ENCODE peak calls at places on chromosomes 2 and 18, in seven cellular contexts. N is neural progenitor cell, L is astrocyte, C is mesenchymal stem cell, U is HCT116, V is neuronal stem cell, Y is K562. P is an unnamed sample.

GRCh38 chr18:3153107-3153704 is 66.6 kb downstream of the MYOM1 start:
- DNase-seq in N (no peak), L (no peak), C (no peak), U (no peak), V (no peak), Y (no peak), P (no peak)

GRCh38 chr2:216989335-216990129 is 129.7 kb upstream of the TNP1 start:
- DNase-seq in N (no peak), L (peak; percentile 30), C (no peak), U (no peak), V (no peak), Y (no peak), P (no peak)

GRCh38 chr18:36294031-36294430 is 3.5 kb upstream of the FHOD3 start:
- DNase-seq in N (no peak), L (peak; percentile 53), C (no peak), U (no peak), V (no peak), Y (no peak), P (no peak)

GRCh38 chr18:34801769-34802168 is 91.7 kb downstream of the DTNA start:
- DNase-seq in N (no peak), L (peak; percentile 75), C (peak; percentile 83), U (no peak), V (no peak), Y (no peak), P (no peak)

GRCh38 chr2:148540022-148540421 is 104.5 kb upstream of the EPC2 start:
- DNase-seq in N (no peak), L (no peak), C (no peak), U (no peak), V (no peak), Y (no peak), P (no peak)

GRCh38 chr2:239516954-239517305 is 116.1 kb upstream of the HDAC4 start:
- DNase-seq in N (no peak), L (no peak), C (no peak), U (no peak), V (no peak), Y (no peak), P (no peak)

GRCh38 chr18:1014951-1015627 is 110.4 kb downstream of the ADCYAP1 start:
- DNase-seq in N (peak; percentile 45), L (peak; percentile 79), C (no peak), U (no peak), V (no peak), Y (no peak), P (no peak)

GRCh38 chr2:193973781-193974180 is 1683.2 kb upstream of the SLC39A10 start:
- DNase-seq in N (no peak), L (no peak), C (no peak), U (no peak), V (no peak), Y (no peak), P (no peak)

DNA sequence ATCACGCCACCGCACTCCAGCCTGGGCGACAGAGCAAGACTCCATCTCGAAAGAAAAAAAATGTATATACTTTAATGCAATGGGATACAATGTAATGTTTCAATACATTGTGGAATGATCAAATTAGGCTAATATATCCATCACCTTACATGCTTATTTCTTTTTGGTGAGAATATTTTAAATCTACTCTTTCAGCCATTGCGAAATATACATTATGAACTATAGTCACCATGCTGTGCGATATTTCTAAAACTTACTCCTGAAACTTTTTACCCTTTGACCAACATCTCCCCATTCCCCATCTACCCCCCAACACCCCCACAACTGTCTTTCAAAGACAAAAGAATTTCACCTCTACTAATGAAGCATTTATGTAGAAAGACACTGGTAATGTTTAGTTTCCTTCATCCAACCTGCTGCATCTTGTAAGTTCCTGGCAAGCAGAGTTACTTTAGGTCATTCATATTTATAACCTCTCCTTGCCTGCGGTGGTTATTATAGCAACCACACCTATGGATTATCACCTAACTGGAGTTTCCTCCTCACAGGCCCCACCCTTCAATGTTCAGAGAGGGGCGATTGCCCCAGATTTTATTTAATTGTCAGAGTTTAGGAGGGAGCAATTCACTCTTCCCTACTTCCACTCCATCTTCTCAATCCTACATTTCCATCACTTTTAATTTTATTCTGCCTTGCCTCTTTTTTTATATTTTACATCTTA is 1.2 kb upstream of the ME2 start:
- DNase-seq in N (no peak), L (no peak), C (no peak), U (no peak), V (no peak), Y (no peak), P (no peak)
- H3K9ac ChIP-seq in N (no peak overlapping the region), L (peak overlapping the region; percentile 92), C (peak overlapping the region; percentile 92), U (peak overlapping the region; percentile 73), V (no peak overlapping the region), Y (no peak overlapping the region), P (peak overlapping the region; percentile 94)

DNA sequence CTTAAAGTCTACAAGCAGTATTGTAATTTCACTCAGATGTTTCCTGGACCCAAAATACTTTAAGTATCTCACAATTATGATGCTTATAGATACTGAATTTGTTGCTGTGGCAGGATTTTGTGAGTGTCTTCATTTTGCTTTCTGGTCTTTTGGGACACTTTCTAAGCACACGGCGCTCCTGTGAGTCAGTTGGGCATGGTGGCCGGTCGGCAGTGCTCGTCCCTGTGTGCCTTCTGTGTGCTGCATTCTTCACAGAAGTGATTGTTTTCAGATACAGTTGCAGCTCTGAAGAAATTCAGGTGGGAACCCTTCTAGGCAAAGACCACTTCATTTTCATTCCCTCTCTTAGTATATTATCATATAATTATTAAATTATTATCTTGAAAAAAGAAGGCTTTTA is 273.3 kb downstream of the ZNF407 start:
- DNase-seq in N (no peak), L (no peak), C (no peak), U (no peak), V (no peak), Y (no peak), P (no peak)
- H2AFZ ChIP-seq in N (no peak overlapping the region), L (no peak overlapping the region), C (no peak overlapping the region), U (no peak overlapping the region), V (no peak overlapping the region), Y (no peak overlapping the region), P (no peak overlapping the region)

DNA sequence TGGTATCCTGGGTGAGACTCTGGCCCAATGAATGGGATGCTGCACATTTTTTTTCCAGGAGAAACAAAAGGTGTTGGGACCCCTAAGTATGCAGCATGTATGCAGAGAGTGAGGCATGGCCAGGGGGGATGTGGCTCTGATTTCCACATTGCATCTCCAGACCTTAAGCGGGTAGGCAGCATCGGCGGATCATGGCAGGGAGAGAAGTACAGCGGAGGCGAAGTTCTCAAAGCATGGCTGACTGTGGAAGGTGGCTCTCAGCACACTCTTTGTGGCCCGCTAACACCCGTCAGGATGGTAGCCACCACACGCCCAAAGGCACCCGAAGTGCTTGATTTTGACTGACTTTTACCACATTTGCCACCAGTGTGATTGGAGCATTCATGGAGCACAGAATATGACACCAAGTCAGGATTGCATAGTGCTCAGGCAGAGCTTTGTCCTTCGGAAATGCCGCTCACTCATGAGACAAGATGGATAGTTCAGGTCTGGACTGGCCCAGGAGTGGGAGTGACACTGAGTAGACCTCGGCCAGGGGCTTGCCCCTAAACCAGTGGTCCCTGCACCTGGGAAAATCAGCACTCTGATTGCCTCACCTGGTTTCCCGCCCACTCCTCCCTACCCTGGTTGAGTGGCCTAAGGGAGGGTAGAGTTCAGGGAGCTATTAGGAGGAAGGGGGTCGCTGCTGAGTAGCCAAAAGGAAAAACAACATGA is 14.2 kb downstream of the INPP4A start:
- DNase-seq in N (no peak), L (no peak), C (no peak), U (no peak), V (no peak), Y (no peak), P (no peak)
- H3K4me1 ChIP-seq in N (peaks cover 8% of the 10 kb centered on the region), L (peaks cover 3% of the 10 kb centered on the region), C (peaks cover 10% of the 10 kb centered on the region), U (peaks cover 44% of the 10 kb centered on the region), V (peaks cover 10% of the 10 kb centered on the region), Y (peaks cover 38% of the 10 kb centered on the region), P (peaks cover 44% of the 10 kb centered on the region)

GRCh38 chr2:96117701-96118588 is 1.6 kb upstream of the ADRA2B start:
- DNase-seq in N (peak; percentile 25), L (no peak), C (no peak), U (no peak), V (no peak), Y (peak; percentile 60), P (peak; percentile 66)

GRCh38 chr2:96114903-96115581 is 1.3 kb downstream of the ADRA2B start:
- DNase-seq in N (no peak), L (no peak), C (no peak), U (no peak), V (no peak), Y (no peak), P (no peak)

GRCh38 chr2:96116879-96117533 is 635 bp upstream of the ADRA2B start:
- DNase-seq in N (peak; percentile 88), L (no peak), C (peak; percentile 22), U (no peak), V (peak; percentile 64), Y (peak; percentile 93), P (peak; percentile 81)

GRCh38 chr2:96115631-96116423 is 544 bp downstream of the ADRA2B start:
- DNase-seq in N (no peak), L (no peak), C (no peak), U (no peak), V (no peak), Y (no peak), P (no peak)

GRCh38 chr2:96116424-96116878 is at the start of gene ADRA2B:
- DNase-seq in N (peak; percentile 91), L (no peak), C (peak; percentile 30), U (peak; percentile 47), V (peak; percentile 71), Y (peak; percentile 94), P (peak; percentile 66)
- H3K9ac ChIP-seq in N (no peak within 1 kb of the TSS), L (no peak within 1 kb of the TSS), C (peak within 1 kb of the TSS; percentile 60), U (peak within 1 kb of the TSS; percentile 51), V (peak within 1 kb of the TSS; percentile 66), Y (peak within 1 kb of the TSS; percentile 81), P (peak within 1 kb of the TSS; percentile 30)

DNA sequence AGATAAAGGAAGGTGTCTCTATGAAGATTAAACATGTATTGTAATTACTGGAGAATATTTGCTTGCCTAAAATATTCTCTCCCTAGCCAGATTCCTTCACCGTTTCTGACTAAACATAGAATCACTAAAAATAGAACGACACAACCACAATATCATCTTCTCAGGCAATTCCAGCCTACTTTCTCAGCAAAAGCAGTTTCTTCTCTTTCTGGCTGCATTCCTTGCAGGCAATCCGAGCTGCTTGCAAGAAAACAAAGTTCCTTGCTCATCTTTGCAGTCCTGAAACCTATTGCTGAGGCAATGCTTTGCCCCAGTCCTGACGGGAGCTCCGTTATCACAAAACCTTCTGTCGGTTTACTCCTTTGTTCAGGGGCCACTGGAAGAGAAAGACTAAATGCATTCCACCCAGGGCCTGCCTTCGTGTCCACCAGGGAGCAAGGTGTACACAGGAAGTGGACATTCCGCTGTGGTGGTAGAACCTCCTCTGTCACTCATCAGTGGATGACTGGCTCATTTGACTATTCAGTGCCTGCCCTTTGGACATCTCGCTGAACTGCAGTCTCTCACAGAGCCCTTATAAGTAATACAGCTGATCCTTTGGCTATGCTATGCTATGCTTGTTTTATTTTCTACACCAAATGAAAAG is 239.2 kb upstream of the DOK6 start:
- DNase-seq in N (peak; percentile 31), L (peak; percentile 29), C (peak; percentile 46), U (no peak), V (peak; percentile 6), Y (no peak), P (no peak)
- H2AFZ ChIP-seq in N (peak overlapping the region; percentile 86), L (peak overlapping the region; percentile 16), C (no peak overlapping the region), U (no peak overlapping the region), V (peak overlapping the region; percentile 89), Y (no peak overlapping the region), P (no peak overlapping the region)

GRCh38 chr2:47295133-47295980 is 107.6 kb upstream of the MSH2 start:
- DNase-seq in N (peak; percentile 31), L (peak; percentile 29), C (no peak), U (no peak), V (no peak), Y (no peak), P (no peak)
- H3K4me1 ChIP-seq in N (peaks cover 15% of the 10 kb centered on the region), L (no peaks in the 10 kb centered on the region), C (peaks cover 8% of the 10 kb centered on the region), U (peaks cover 4% of the 10 kb centered on the region), V (peaks cover 13% of the 10 kb centered on the region), Y (peaks cover 11% of the 10 kb centered on the region), P (peaks cover 9% of the 10 kb centered on the region)